ENCODE peak calls at places on chromosomes 11 and 22, in five cellular contexts. G, E, O, W and Y are unnamed samples. For H3K36me3 and H3K4me1, the result is how much of the 10 kb centered on the place peaks cover.

GRCh38 chr22:21020802-21021429 is 6.0 kb downstream of the P2RX6 start:
- DNase-seq in G (peak), E (no peak), O (no peak), W (no peak), Y (no peak)

GRCh38 chr11:62075438-62075837 is 48.4 kb upstream of the INCENP start:
- DNase-seq in G (no peak), E (no peak), O (no peak), W (peak), Y (no peak)

GRCh38 chr11:67195971-67196418 is 70.3 kb upstream of the GRK2 start:
- DNase-seq in G (peak), E (no peak), O (no peak), W (no peak), Y (no peak)

GRCh38 chr11:134471341-134472187 is 59.5 kb upstream of the B3GAT1 start:
- DNase-seq in G (no peak), E (no peak), O (no peak), W (no peak), Y (no peak)

GRCh38 chr11:112903310-112903709 is 57.9 kb upstream of the NCAM1 start:
- DNase-seq in G (no peak), E (no peak), O (no peak), W (peak), Y (no peak)

GRCh38 chr11:6413791-6414231 is 5.1 kb downstream of the APBB1 start:
- DNase-seq in G (no peak), E (no peak), O (no peak), W (peak), Y (no peak)

GRCh38 chr11:3044915-3045314 is 12.3 kb downstream of the CARS1 start:
- DNase-seq in G (no peak), E (no peak), O (no peak), W (no peak), Y (no peak)

GRCh38 chr11:80309301-80309700 is 868.5 kb upstream of the TENM4 start:
- DNase-seq in G (no peak), E (no peak), O (no peak), W (no peak), Y (no peak)

GRCh38 chr11:57072640-57073039 is 83.9 kb downstream of the OR5AK2 start:
- DNase-seq in G (no peak), E (no peak), O (no peak), W (peak), Y (no peak)

GRCh38 chr11:94767292-94767690 is 865 bp upstream of the AMOTL1 start:
- DNase-seq in G (no peak), E (no peak), O (no peak), W (no peak), Y (no peak)
- H3K4me3 ChIP-seq in G (peak), E (no peak), O (peak), W (no peak), Y (no peak)

DNA sequence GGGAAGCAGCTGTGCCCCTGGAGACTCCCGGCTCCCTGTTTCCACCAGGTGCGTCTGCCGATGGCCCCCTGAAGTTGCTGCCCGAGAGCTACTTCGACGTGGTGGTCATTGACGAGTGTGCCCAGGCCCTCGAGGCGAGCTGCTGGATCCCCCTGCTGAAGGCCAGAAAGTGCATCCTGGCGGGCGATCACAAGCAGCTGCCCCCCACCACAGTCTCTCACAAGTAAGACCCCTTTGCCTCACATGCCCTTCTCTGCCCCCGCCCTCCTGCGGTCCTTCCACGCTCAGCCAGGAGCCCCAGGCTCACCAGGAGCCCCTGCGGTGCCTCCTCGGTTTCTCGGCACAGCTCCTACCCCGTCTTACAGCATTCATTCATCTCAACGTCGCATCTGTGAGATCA is 25.4 kb downstream of the IGHMBP2 start:
- DNase-seq in G (no peak), E (no peak), O (no peak), W (no peak), Y (no peak)
- H3K36me3 ChIP-seq in G (under half), E (under half), O (half or more), W (under half), Y (under half)

GRCh38 chr11:121309688-121310087 is 17.1 kb downstream of the SC5D start:
- DNase-seq in G (no peak), E (no peak), O (no peak), W (no peak), Y (no peak)

GRCh38 chr11:121312483-121312882 is 19.9 kb downstream of the SC5D start:
- DNase-seq in G (no peak), E (no peak), O (no peak), W (no peak), Y (no peak)

GRCh38 chr11:121311373-121311772 is 18.8 kb downstream of the SC5D start:
- DNase-seq in G (no peak), E (no peak), O (no peak), W (no peak), Y (no peak)

GRCh38 chr11:121310908-121311307 is 18.3 kb downstream of the SC5D start:
- DNase-seq in G (no peak), E (no peak), O (no peak), W (no peak), Y (no peak)
- H3K4me1 ChIP-seq in G (under half), E (under half), O (under half), W (under half), Y (under half)

GRCh38 chr11:63919267-63920125 is 2.5 kb upstream of the RCOR2 start:
- DNase-seq in G (peak), E (no peak), O (peak), W (peak), Y (no peak)
- H3K4me3 ChIP-seq in G (peak), E (no peak), O (peak), W (peak), Y (no peak)